ENCODE peak calls at places on chromosomes 2 and 18, in seven cellular contexts. N, Y, P, R, D, K and I are unnamed samples.

GRCh38 chr2:231227309-231228162 is 29.1 kb downstream of the ARMC9 start:
- DNase-seq in P (peak; percentile 77), Y (no peak), K (peak; percentile 85), R (peak; percentile 85), D (peak; percentile 91), N (peak; percentile 39), I (peak; percentile 87)

GRCh38 chr2:71545572-71546274 is 92.4 kb downstream of the DYSF start:
- DNase-seq in D (peak; percentile 73), P (peak; percentile 48), Y (no peak), N (no peak), R (peak; percentile 66), K (peak; percentile 61), I (peak; percentile 86)

GRCh38 chr2:224875153-224875552 is 159.0 kb upstream of the CCDC195 start:
- DNase-seq in P (no peak), R (no peak), D (no peak), Y (no peak), K (no peak), N (no peak), I (no peak)

GRCh38 chr2:160042054-160042453 is 20.4 kb downstream of the PLA2R1 start:
- DNase-seq in Y (no peak), P (no peak), R (no peak), N (no peak), K (no peak), D (no peak), I (no peak)

GRCh38 chr2:173598525-173598924 is 243.9 kb downstream of the CDCA7 start:
- DNase-seq in K (no peak), R (no peak), D (no peak), Y (no peak), N (no peak), P (no peak), I (no peak)

GRCh38 chr18:79439201-79440023 is 43.7 kb downstream of the NFATC1 start:
- DNase-seq in D (no peak), Y (peak; percentile 73), P (no peak), N (peak; percentile 72), K (no peak), R (no peak), I (no peak)

GRCh38 chr18:45357681-45358470 is 257.4 kb upstream of the SLC14A2 start:
- DNase-seq in R (peak; percentile 9), Y (no peak), P (no peak), N (no peak), D (no peak), K (no peak), I (no peak)

GRCh38 chr2:230798769-230799399 is 65.9 kb upstream of the ITM2C start:
- DNase-seq in P (peak; percentile 45), R (peak; percentile 69), N (no peak), K (peak; percentile 69), D (no peak), Y (no peak), I (peak; percentile 80)

GRCh38 chr2:204794624-204795023 is 249.3 kb downstream of the PARD3B start:
- DNase-seq in D (no peak), R (no peak), N (peak; percentile 16), Y (no peak), K (peak; percentile 27), P (no peak), I (peak; percentile 33)

GRCh38 chr2:120763931-120764330 is 28.3 kb downstream of the GLI2 start:
- DNase-seq in K (no peak), P (no peak), D (no peak), N (no peak), Y (no peak), R (no peak), I (no peak)

GRCh38 chr2:70103531-70104061 is 16.3 kb downstream of the PCBP1 start:
- DNase-seq in N (no peak), R (no peak), Y (no peak), P (no peak), K (no peak), D (no peak), I (no peak)

GRCh38 chr2:58976374-58977055 is 735.4 kb upstream of the FANCL start:
- DNase-seq in D (no peak), N (no peak), P (no peak), K (no peak), R (no peak), Y (no peak), I (no peak)

GRCh38 chr2:55423303-55423702 is 3.6 kb upstream of the CCDC88A start:
- DNase-seq in Y (no peak), N (no peak), R (no peak), P (no peak), K (no peak), D (no peak), I (no peak)
- H3K4me3 ChIP-seq in Y (no peak overlapping the region), N (no peak overlapping the region), R (no peak overlapping the region), P (no peak overlapping the region), K (no peak overlapping the region), D (no peak overlapping the region), I (no peak overlapping the region)

GRCh38 chr2:38966006-38966405 is 76.3 kb downstream of the ARHGEF33 start:
- DNase-seq in D (no peak), R (no peak), Y (no peak), K (no peak), N (no peak), P (no peak), I (no peak)

GRCh38 chr2:38959464-38959863 is 69.8 kb downstream of the ARHGEF33 start:
- DNase-seq in Y (no peak), K (no peak), D (no peak), N (no peak), R (no peak), P (no peak), I (no peak)

GRCh38 chr2:38957972-38958371 is 68.3 kb downstream of the ARHGEF33 start:
- DNase-seq in K (no peak), R (no peak), Y (no peak), N (no peak), P (no peak), D (no peak), I (no peak)

GRCh38 chr2:38959938-38960608 is 70.4 kb downstream of the ARHGEF33 start:
- DNase-seq in R (peak; percentile 90), Y (no peak), D (peak; percentile 88), P (peak; percentile 77), K (peak; percentile 77), N (peak; percentile 61), I (peak; percentile 88)

DNA sequence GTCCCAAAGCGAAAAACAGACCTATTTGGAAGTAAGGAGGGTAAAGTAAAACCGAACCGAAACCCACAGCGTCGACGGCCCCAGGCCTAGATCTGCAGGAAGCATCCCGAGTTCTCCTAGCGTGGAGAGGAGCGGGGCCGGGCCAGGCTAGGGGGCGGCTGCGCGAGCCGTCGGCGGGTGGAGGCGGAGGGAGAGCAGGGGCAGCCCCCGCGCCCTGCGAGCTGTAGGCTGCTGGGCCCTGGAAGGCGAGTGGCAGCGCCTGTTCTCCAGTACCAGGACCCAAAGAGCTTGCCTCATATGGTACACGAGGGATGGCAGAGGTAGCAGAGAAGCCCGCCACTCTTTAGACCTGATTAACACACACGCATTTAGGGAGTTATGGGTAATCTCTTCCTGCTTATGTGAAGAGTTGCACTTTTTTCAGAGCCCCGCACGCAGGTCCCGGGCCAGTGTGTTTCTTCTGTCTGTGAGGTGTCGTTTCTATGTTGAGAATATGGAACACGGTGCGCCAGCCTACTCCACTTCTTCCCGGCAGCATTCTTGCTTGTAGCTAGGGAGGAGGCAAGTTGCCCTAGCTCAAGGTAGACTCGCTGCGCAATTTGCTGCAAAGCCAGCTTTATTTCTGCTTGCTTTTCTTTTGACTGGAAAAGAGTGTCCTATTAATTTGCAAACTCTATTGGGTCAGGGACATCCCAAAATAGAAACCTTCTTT is 71.1 kb downstream of the ARHGEF33 start:
- DNase-seq in D (peak; percentile 53), K (no peak), P (no peak), R (no peak), N (no peak), Y (no peak), I (no peak)
- H3K4me3 ChIP-seq in D (no peak overlapping the region), K (peak overlapping the region; percentile 60), P (no peak overlapping the region), R (peak overlapping the region; percentile 28), N (peak overlapping the region; percentile 42), Y (peak overlapping the region; percentile 27), I (peak overlapping the region; percentile 52)

DNA sequence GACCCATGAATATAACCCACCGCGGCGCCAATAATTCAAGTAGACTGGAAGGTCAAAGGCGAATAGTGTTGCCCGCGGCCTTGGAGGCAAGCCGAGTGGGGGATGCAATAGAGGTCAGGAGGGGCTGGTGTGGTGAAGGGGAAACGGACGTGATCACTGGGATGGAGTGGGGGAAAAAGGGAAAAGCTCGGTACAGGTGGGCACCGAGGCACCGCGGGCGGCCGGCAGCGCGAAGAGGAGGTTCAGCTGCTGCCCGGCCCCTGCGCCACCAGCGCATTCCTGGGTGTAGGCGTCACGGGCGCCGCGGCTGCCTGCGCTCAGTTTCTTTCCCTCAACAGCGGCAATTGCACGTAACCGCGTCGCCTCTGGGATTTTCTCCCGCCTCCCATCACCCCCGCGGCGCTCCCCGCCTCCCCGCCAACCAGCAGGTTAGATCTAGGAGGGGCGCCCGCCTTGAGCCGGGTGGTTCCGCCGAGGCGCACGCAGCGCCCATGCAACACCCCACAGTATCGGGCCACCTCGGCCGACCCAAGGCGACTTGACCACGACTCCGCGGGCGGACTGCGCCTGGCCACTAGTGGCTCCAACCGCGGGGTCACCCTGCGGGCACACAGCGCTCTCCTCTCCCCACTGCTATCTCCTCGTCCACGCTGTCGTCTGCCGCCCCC is 1.5 kb downstream of the RND3 start:
- DNase-seq in D (peak; percentile 86), N (peak; percentile 72), P (peak; percentile 58), R (peak; percentile 80), Y (no peak), K (peak; percentile 85), I (peak; percentile 86)
- H3K4me3 ChIP-seq in D (peak overlapping the region; percentile 76), N (peak overlapping the region; percentile 53), P (peak overlapping the region; percentile 90), R (peak overlapping the region; percentile 96), Y (peak overlapping the region; percentile 98), K (peak overlapping the region; percentile 96), I (peak overlapping the region; percentile 93)

DNA sequence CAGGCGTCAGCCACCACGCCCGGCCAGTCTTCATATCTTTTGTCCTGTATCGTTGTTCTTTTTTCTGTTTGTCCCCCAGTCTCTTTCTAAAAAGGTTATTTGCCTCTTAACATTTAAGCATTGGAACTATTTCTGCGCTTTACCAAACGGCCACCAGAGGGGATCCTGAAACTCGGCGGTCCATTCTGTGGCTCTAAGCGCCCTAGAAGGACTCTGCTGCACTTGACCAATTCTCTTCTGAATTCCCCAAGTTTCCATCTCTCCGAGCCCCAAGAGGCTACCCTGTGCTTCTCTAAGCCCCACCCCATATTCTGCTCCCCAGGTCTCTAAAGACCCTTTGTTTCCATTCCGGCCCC is 33.1 kb upstream of the REG3G start:
- DNase-seq in R (no peak), D (peak; percentile 72), Y (no peak), P (no peak), N (no peak), K (peak; percentile 36), I (peak; percentile 19)
- H3K4me3 ChIP-seq in R (no peak overlapping the region), D (no peak overlapping the region), Y (no peak overlapping the region), P (no peak overlapping the region), N (no peak overlapping the region), K (no peak overlapping the region), I (no peak overlapping the region)

GRCh38 chr2:207725815-207726578 is 14.6 kb downstream of the CCNYL1 start:
- DNase-seq in N (no peak), K (peak; percentile 13), D (no peak), R (peak; percentile 38), P (no peak), Y (no peak), I (no peak)
- H3K4me3 ChIP-seq in N (no peak overlapping the region), K (no peak overlapping the region), D (no peak overlapping the region), R (no peak overlapping the region), P (no peak overlapping the region), Y (no peak overlapping the region), I (no peak overlapping the region)

GRCh38 chr2:238509151-238509820 is 82.6 kb downstream of the ASB1 start:
- DNase-seq in R (peak; percentile 5), N (no peak), D (no peak), Y (no peak), K (no peak), P (no peak), I (peak; percentile 78)
- H3K4me3 ChIP-seq in R (no peak overlapping the region), N (no peak overlapping the region), D (no peak overlapping the region), Y (no peak overlapping the region), K (no peak overlapping the region), P (no peak overlapping the region), I (no peak overlapping the region)

GRCh38 chr18:13280066-13280795 is 61.7 kb downstream of the LDLRAD4 start:
- DNase-seq in K (no peak), R (no peak), P (no peak), N (no peak), D (no peak), Y (no peak), I (peak; percentile 7)
- H3K4me3 ChIP-seq in K (no peak overlapping the region), R (no peak overlapping the region), P (no peak overlapping the region), N (no peak overlapping the region), D (no peak overlapping the region), Y (no peak overlapping the region), I (no peak overlapping the region)